ENCODE peak calls at places on chromosomes 2 and 18, in five cellular contexts. D is stimulated activated CD8-positive, alpha-beta memory T cell treated with anti-CD3 and anti-CD28 coated beads, Interleukin-12 subunit alpha, Interleukin-12 subunit beta, amount 100 ng/mL, for 1 hour; H is caudate nucleus; T is HTR-8/SVneo; V is dermis microvascular lymphatic vessel endothelial cell. F is an unnamed sample.

GRCh38 chr2:13858626-13859025 is 773.9 kb upstream of the LRATD1 start:
- DNase-seq in D (no peak), H (no peak), T (no peak), V (no peak), F (no peak)

GRCh38 chr18:79950440-79951341 is 762 bp downstream of the SLC66A2 start:
- DNase-seq in D (no peak), H (no peak), T (no peak), V (peak; percentile 45), F (no peak)

GRCh38 chr2:70988151-70988550 is 6.5 kb downstream of the TEX261 start:
- DNase-seq in D (no peak), H (no peak), T (no peak), V (no peak), F (no peak)

GRCh38 chr18:48946329-48946835 is 4.4 kb downstream of the SMAD7 start:
- DNase-seq in D (no peak), H (no peak), T (no peak), V (peak; percentile 61), F (no peak)

GRCh38 chr2:173149491-173149890 is 73.8 kb downstream of the MAP3K20 start:
- DNase-seq in D (peak; percentile 21), H (no peak), T (no peak), V (peak; percentile 22), F (no peak)

GRCh38 chr18:45651269-45651668 is 36.0 kb downstream of the SLC14A2 start:
- DNase-seq in D (no peak), H (no peak), T (no peak), V (no peak), F (no peak)

GRCh38 chr2:150134223-150134858 is 353.1 kb downstream of the RND3 start:
- DNase-seq in D (no peak), H (no peak), T (no peak), V (no peak), F (no peak)

GRCh38 chr2:118014492-118014824 is 588 bp upstream of the CCDC93 start:
- DNase-seq in D (no peak), H (no peak), T (no peak), V (no peak), F (no peak)

GRCh38 chr2:45891719-45892118 is 240.2 kb downstream of the PRKCE start:
- DNase-seq in D (no peak), H (no peak), T (no peak), V (no peak), F (no peak)

GRCh38 chr2:137964066-137964858 is at the start of gene HNMT:
- DNase-seq in D (no peak), H (peak; percentile 5), T (peak; percentile 41), V (peak; percentile 68), F (peak; percentile 39)

F was measured in DMS 273 treated with DMSO at 0.1 percent for 48 hours.